ENCODE peak calls at places on chromosomes 3 and 15, in six cellular contexts. D is NCI-H524 treated with DMSO at 0.1 percent for 48 hours; N is cardiac septum; Y is stimulated activated CD4-positive, alpha-beta T cell treated with anti-CD3 and anti-CD28 coated beads, Interleukin-2, amount 100 ng/mL, for 48 hours; E is KG1; U is HCEC 1CT. L is an unnamed sample.

GRCh38 chr3:196055267-196055666 is 26.6 kb downstream of the TFRC start:
- DNase-seq in N (no peak), U (no peak), E (no peak), Y (no peak), D (no peak), L (no peak)

GRCh38 chr3:161409069-161409468 is 37.8 kb upstream of the SPTSSB start:
- DNase-seq in N (no peak), Y (peak), E (peak), U (peak), D (peak), L (no peak)

GRCh38 chr15:72751751-72752455 is 31.7 kb downstream of the ADPGK start:
- DNase-seq in E (no peak), U (no peak), Y (no peak), N (no peak), D (no peak), L (no peak)

GRCh38 chr3:114462750-114463149 is 168.9 kb downstream of the TIGIT start:
- DNase-seq in N (no peak), U (no peak), Y (no peak), E (no peak), D (no peak), L (no peak)

GRCh38 chr3:126422121-126422520 is 27.4 kb downstream of the CFAP100 start:
- DNase-seq in U (no peak), D (no peak), Y (no peak), N (no peak), E (no peak), L (no peak)

GRCh38 chr3:188439080-188439479 is 285.1 kb downstream of the LPP start:
- DNase-seq in Y (no peak), E (peak), U (no peak), D (no peak), N (no peak), L (no peak)

GRCh38 chr15:28944696-28945300 is 59.0 kb downstream of the APBA2 start:
- DNase-seq in Y (no peak), U (no peak), E (no peak), D (no peak), N (peak), L (no peak)

GRCh38 chr3:9499455-9500107 is 54.0 kb downstream of the LHFPL4 start:
- DNase-seq in E (no peak), U (no peak), D (no peak), Y (no peak), N (no peak), L (no peak)